ENCODE peak calls at places on chromosome 3, in five cellular contexts. R is HepG2, G is HCT116, U is WTC11, O is K562. W is an unnamed sample.

GRCh38 chr3:172213765-172214358 is 174.5 kb downstream of the FNDC3B start:
- DNase-seq in O (no peak), U (no peak), R (no peak), G (no peak), W (peak; percentile 40)

GRCh38 chr3:119871571-119871970 is 89.7 kb downstream of the NR1I2 start:
- DNase-seq in U (no peak), O (no peak), R (no peak), G (no peak), W (no peak)

GRCh38 chr3:81749285-81749684 is 12.2 kb downstream of the GBE1 start:
- DNase-seq in R (no peak), G (no peak), U (no peak), O (no peak), W (no peak)

GRCh38 chr3:135706758-135707375 is 258.7 kb upstream of the PPP2R3A start:
- DNase-seq in G (no peak), R (no peak), U (no peak), O (no peak), W (no peak)

GRCh38 chr3:136437006-136437405 is 186.9 kb downstream of the PCCB start:
- DNase-seq in G (no peak), R (no peak), O (peak; percentile 5), U (no peak), W (no peak)

GRCh38 chr3:155356594-155357370 is 63.3 kb upstream of the STRIT1 start:
- DNase-seq in R (peak; percentile 33), U (peak; percentile 52), G (no peak), O (no peak), W (no peak)

GRCh38 chr3:168914662-168915061 is 748.9 kb downstream of the MECOM start:
- DNase-seq in G (no peak), O (no peak), R (no peak), U (no peak), W (no peak)

GRCh38 chr3:122977645-122978466 is 49.7 kb downstream of the SEMA5B start:
- DNase-seq in G (no peak), U (peak; percentile 39), R (peak; percentile 73), O (no peak), W (no peak)

GRCh38 chr3:147120029-147120428 is 286.3 kb downstream of the ZIC4 start:
- DNase-seq in O (no peak), G (no peak), R (peak; percentile 16), U (no peak), W (no peak)

GRCh38 chr3:146067048-146067447 is 93.9 kb downstream of the PLOD2 start:
- DNase-seq in R (no peak), U (no peak), O (no peak), G (no peak), W (no peak)

GRCh38 chr3:39124876-39125836 is 17.7 kb downstream of the TTC21A start:
- DNase-seq in U (no peak), O (no peak), R (peak; percentile 20), G (no peak), W (no peak)

GRCh38 chr3:72343078-72343477 is 505.2 kb downstream of the SHQ1 start:
- DNase-seq in G (no peak), U (no peak), R (no peak), O (no peak), W (no peak)

GRCh38 chr3:111616417-111617105 is 21.4 kb upstream of the ZBED2 start:
- DNase-seq in G (no peak), R (peak; percentile 3), O (no peak), U (no peak), W (no peak)

GRCh38 chr3:20700702-20701101 is 514.7 kb upstream of the SGO1 start:
- DNase-seq in G (no peak), U (no peak), O (no peak), R (no peak), W (no peak)

GRCh38 chr3:36700537-36701248 is 63.7 kb downstream of the DCLK3 start:
- DNase-seq in R (peak; percentile 44), G (peak; percentile 33), U (peak; percentile 69), O (peak; percentile 54), W (no peak)

GRCh38 chr3:19898725-19899124 is 35.3 kb downstream of the EFHB start:
- DNase-seq in R (peak; percentile 73), G (no peak), O (no peak), U (no peak), W (no peak)

GRCh38 chr3:72143322-72143721 is 358.4 kb upstream of the PROK2 start:
- DNase-seq in G (no peak), U (no peak), R (peak; percentile 54), O (peak; percentile 59), W (no peak)

GRCh38 chr3:5231536-5231935 is 44.0 kb downstream of the EDEM1 start:
- DNase-seq in U (no peak), G (no peak), O (no peak), R (no peak), W (no peak)

GRCh38 chr3:185935465-185936263 is 2.1 kb downstream of the TRA2B start:
- DNase-seq in U (no peak), O (peak; percentile 39), G (no peak), R (no peak), W (no peak)

DNA sequence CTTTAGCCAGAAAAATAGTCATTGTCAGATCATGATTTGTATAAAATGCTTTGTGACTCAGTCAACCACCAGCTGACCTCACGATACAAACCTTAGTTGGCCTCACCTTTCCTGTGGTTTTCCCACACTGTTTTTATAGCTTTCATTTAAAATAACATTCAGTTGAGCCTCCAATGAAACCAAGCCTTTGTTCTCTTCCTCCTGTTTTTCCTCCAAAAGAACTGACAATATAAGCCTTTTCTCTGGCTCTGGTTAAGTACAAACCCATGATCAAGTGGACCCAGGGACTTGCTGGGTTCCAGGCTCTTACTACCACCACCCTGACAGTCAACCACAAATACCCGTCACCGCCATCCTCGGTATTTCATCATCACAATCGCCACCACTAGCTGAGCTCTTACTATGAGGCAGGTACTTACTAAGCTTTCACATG is 81.7 kb downstream of the TAMM41 start:
- DNase-seq in R (no peak), O (no peak), G (peak; percentile 64), U (no peak), W (no peak)
- TF ChIP-seq ATF3 in R (no peak), O (peak; percentile 86), G (peak; percentile 90), U (no peak), W (no peak)

DNA sequence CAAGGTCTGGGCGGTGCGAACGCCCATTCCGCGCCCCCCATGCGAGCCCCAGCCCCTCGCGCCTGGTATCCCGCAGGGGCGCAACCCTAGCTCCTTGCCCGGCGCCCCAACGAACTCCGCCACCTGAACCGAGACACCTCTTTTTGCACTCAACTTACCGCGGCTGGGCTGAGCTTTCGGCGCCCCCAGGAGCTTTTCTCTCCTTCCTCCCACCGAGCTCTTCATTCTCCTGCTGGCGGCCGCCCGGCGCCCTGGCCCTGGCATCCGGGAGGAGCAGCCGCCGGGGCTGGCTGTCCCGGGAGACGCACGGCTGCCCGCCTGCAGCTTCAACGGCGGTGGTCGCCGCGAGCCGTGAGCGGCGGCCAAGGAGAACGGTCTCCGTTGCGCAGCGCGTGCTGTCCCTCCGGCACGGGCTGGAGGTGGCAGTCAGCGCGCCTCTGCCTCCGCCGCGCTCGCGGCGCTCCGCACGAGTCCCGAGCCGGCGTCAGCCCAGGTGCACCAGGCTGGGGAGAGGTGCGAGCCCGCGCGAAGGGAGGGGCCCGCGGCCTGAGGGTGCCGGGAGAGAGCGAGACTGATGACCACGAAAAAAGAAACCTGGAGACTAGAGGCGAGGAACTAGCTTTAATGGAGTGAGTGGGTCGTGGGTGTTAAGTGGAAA is 621.4 kb upstream of the ZNF385D start:
- DNase-seq in O (no peak), R (no peak), G (no peak), U (peak; percentile 70), W (no peak)
- TF ChIP-seq ATF3 in O (no peak), R (no peak), G (no peak), U (no peak), W (no peak)

GRCh38 chr3:139751789-139752188 is 74.0 kb upstream of the NMNAT3 start:
- DNase-seq in U (no peak), G (no peak), R (no peak), O (no peak), W (no peak)

GRCh38 chr3:139746481-139746880 is 68.7 kb upstream of the NMNAT3 start:
- DNase-seq in U (no peak), R (no peak), G (no peak), O (no peak), W (no peak)

GRCh38 chr3:139745831-139746230 is 68.1 kb upstream of the NMNAT3 start:
- DNase-seq in G (no peak), O (no peak), U (no peak), R (peak; percentile 30), W (no peak)
- TF ChIP-seq ATF3 in G (no peak), O (no peak), U (no peak), R (no peak), W (no peak)

GRCh38 chr3:184564685-184565385 is 3.2 kb downstream of the EPHB3 start:
- DNase-seq in U (no peak), R (no peak), O (no peak), G (no peak), W (no peak)

GRCh38 chr3:184566441-184567414 is 5.1 kb downstream of the EPHB3 start:
- DNase-seq in O (no peak), U (no peak), G (no peak), R (no peak), W (no peak)

GRCh38 chr3:184563941-184564684 is 2.5 kb downstream of the EPHB3 start:
- DNase-seq in O (no peak), G (no peak), R (no peak), U (no peak), W (no peak)

GRCh38 chr3:184563569-184563925 is 2.0 kb downstream of the EPHB3 start:
- DNase-seq in O (no peak), R (no peak), U (no peak), G (no peak), W (no peak)

DNA sequence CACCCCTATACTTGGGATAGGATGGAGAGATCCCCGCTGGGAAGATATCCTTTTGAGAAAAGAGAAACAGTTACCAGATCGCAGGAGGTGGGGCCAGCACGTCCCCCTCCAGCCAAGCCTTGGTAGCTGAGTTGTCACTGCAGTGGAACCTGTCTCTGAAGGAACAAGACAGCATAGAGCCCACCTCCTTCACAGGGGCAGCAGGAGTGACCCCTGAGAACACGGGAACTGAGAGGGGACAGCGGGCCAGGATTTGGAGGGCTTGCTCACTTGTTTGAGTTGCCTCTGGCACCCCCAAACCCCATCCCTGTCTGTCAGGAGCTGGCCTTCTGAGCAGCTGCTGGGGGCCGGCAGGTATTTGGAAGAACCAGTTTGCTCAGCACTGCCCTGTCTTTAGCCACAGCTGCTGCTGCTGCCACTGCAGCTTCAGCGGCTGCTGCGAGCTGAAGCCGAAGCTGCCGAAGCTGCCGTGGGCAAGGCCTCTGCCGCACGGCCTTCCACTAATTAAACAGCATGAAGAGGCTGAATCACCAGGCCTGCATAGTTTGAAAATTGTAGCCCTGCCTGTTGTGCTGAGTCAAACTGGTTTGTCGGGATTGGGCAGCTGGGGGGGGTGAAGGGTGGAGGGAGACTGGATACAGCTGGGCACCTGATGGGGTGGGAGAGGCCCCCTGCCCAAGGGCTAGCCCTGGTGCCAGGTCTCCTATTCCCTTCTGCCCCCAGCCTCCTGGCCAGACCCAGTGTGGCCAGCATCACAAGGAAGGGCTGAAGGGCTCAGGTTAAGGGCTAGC is 4.0 kb downstream of the EPHB3 start:
- DNase-seq in U (no peak), G (peak; percentile 60), R (no peak), O (no peak), W (no peak)
- TF ChIP-seq ATF3 in U (no peak), G (no peak), R (no peak), O (no peak), W (no peak)

W was measured in GM12878.